ENCODE peak calls at places on chromosome X, in six cellular contexts. D is psoas muscle, A is thoracic aorta, W is stomach, N is cardiac muscle cell, J is ovary. E is an unnamed sample.

GRCh38 chrX:14673764-14674163 is 144.4 kb downstream of the GLRA2 start:
- DNase-seq in N (peak), J (no peak), W (no peak), D (no peak), A (no peak), E (no peak)

GRCh38 chrX:83508006-83508405 is at the start of gene POU3F4:
- DNase-seq in N (no peak), W (no peak), D (peak), J (no peak), A (no peak), E (no peak)

GRCh38 chrX:7446815-7447214 is 298.9 kb upstream of the PUDP start:
- DNase-seq in A (no peak), W (no peak), J (no peak), D (no peak), N (no peak), E (no peak)

GRCh38 chrX:19698125-19698524 is 182.8 kb upstream of the MAP3K15 start:
- DNase-seq in D (no peak), J (no peak), W (no peak), A (no peak), N (peak), E (no peak)

GRCh38 chrX:149512225-149512885 is 7.2 kb upstream of the IDS start:
- DNase-seq in A (no peak), W (peak), J (no peak), D (no peak), N (peak), E (peak)

GRCh38 chrX:78650906-78651437 is 8.2 kb downstream of the RTL3 start:
- DNase-seq in N (peak), A (no peak), J (no peak), W (no peak), D (no peak), E (no peak)

GRCh38 chrX:47351706-47352105 is 18.7 kb upstream of the ZNF157 start:
- DNase-seq in D (no peak), N (peak), J (no peak), W (no peak), A (no peak), E (no peak)

GRCh38 chrX:149036086-149036485 is 469.0 kb downstream of the IDS start:
- DNase-seq in W (no peak), A (no peak), J (no peak), D (no peak), N (peak), E (no peak)

GRCh38 chrX:72308566-72309296 is 3.0 kb upstream of the CITED1 start:
- DNase-seq in N (peak), A (no peak), D (peak), W (peak), J (peak), E (no peak)

GRCh38 chrX:136577562-136577961 is 45.5 kb downstream of the VGLL1 start:
- DNase-seq in J (peak), D (peak), N (peak), W (peak), A (no peak), E (peak)

GRCh38 chrX:118612290-118612689 is 115.1 kb upstream of the IL13RA1 start:
- DNase-seq in N (no peak), J (no peak), D (no peak), W (no peak), A (no peak), E (no peak)

GRCh38 chrX:66013195-66013816 is 26.6 kb downstream of the VSIG4 start:
- DNase-seq in J (no peak), W (no peak), D (no peak), A (no peak), N (no peak), E (no peak)

GRCh38 chrX:23383411-23383810 is 48.8 kb downstream of the PTCHD1 start:
- DNase-seq in W (no peak), J (no peak), D (no peak), A (no peak), N (peak), E (no peak)

GRCh38 chrX:46130246-46130645 is 415.0 kb downstream of the ZNF674 start:
- DNase-seq in J (no peak), N (no peak), D (no peak), A (no peak), W (no peak), E (no peak)

GRCh38 chrX:130108647-130109428 is 1.5 kb downstream of the ELF4 start:
- DNase-seq in A (no peak), J (no peak), N (no peak), W (no peak), D (peak), E (no peak)

GRCh38 chrX:4935387-4935786 is 1221.9 kb upstream of the PRKX start:
- DNase-seq in D (no peak), N (no peak), A (no peak), W (no peak), J (no peak), E (no peak)

GRCh38 chrX:47771473-47771872 is 65.2 kb upstream of the ZNF81 start:
- DNase-seq in D (no peak), N (no peak), J (no peak), A (no peak), W (no peak), E (no peak)

GRCh38 chrX:150148749-150149672 is 210.7 kb upstream of the EOLA2 start:
- DNase-seq in W (no peak), A (no peak), D (no peak), J (no peak), N (no peak), E (no peak)

GRCh38 chrX:50877310-50877709 is 33.2 kb upstream of the BMP15 start:
- DNase-seq in J (no peak), N (peak), A (no peak), D (no peak), W (no peak), E (no peak)

GRCh38 chrX:118802857-118803256 is 20.8 kb upstream of the ZCCHC12 start:
- DNase-seq in W (no peak), J (no peak), A (no peak), N (peak), D (no peak), E (no peak)

DNA sequence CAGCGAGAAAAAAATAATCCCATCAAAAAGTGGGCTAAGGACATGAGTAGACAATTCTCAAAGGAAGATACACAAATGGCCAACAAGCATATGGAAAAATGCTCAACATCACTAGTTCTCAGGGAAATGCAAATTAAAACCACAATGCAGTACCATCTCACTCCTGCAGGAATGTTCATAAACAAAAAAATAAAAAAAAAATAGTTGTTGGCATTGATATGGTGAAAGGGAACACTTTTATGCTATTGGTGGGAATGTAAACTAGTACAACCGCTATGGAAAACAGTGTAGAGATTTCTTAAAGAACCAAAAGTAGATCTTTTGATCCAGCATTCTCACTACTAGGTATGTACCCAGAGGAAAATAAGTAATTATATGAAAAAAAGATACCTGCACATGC is 508.3 kb upstream of the MAGEB2 start:
- DNase-seq in W (no peak), J (no peak), D (no peak), A (no peak), N (no peak), E (no peak)
- H3K4me3 ChIP-seq in W (no peak), J (no peak), D (no peak), A (no peak), N (no peak), E (no peak)

GRCh38 chrX:10016516-10017132 is 49.5 kb downstream of the CLDN34 start:
- DNase-seq in J (no peak), D (no peak), N (no peak), A (no peak), W (no peak), E (no peak)
- H3K4me3 ChIP-seq in J (peak), D (peak), N (peak), A (peak), W (peak), E (peak)

DNA sequence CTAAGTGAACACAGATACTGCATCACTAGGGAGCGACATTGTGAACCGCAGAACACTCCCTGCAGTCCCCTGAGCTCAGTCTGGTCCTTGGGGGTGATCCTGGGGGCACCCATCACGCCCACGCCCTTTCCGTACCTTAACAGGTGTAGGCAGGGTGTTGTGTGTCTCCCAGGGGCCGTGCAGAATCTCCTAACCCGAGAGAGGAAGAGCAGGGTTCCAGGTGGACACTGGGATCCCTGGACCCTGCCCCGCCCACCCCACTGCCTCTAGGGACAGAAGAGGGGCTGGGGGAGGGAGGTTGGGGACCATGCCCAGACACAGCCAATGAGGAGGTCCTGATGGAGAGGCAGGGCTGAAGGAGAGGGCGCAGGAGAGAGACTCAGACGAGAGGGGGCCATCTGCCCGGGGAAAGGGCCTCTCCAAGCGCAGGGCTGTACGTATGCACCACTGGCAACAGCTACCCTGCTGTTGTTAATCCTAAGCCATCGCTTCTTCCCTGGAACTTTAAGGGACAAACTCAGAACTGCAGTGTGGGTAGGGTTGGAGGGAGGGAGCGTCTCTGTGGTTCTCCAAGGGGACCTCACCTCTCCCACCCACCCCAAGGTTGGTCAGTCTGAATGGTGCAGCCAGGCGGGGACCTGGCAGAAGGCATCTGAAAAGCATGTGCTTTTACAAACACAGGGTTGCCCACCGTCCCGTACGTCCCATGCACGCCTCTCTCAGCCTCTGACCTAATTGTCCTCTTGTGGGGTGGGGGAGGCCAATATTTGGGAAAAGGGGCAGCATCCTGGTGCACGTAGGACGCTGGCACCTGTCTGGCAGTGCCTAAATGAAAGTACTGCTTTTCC is 2.4 kb downstream of the P2RY8 start:
- DNase-seq in A (no peak), W (no peak), D (no peak), N (no peak), J (no peak), E (no peak)
- H3K4me3 ChIP-seq in A (peak), W (peak), D (no peak), N (no peak), J (no peak), E (no peak)

GRCh38 chrX:134985479-134985878 is 5.3 kb upstream of the SMIM10 start:
- DNase-seq in W (no peak), A (no peak), N (no peak), D (no peak), J (no peak), E (no peak)

DNA sequence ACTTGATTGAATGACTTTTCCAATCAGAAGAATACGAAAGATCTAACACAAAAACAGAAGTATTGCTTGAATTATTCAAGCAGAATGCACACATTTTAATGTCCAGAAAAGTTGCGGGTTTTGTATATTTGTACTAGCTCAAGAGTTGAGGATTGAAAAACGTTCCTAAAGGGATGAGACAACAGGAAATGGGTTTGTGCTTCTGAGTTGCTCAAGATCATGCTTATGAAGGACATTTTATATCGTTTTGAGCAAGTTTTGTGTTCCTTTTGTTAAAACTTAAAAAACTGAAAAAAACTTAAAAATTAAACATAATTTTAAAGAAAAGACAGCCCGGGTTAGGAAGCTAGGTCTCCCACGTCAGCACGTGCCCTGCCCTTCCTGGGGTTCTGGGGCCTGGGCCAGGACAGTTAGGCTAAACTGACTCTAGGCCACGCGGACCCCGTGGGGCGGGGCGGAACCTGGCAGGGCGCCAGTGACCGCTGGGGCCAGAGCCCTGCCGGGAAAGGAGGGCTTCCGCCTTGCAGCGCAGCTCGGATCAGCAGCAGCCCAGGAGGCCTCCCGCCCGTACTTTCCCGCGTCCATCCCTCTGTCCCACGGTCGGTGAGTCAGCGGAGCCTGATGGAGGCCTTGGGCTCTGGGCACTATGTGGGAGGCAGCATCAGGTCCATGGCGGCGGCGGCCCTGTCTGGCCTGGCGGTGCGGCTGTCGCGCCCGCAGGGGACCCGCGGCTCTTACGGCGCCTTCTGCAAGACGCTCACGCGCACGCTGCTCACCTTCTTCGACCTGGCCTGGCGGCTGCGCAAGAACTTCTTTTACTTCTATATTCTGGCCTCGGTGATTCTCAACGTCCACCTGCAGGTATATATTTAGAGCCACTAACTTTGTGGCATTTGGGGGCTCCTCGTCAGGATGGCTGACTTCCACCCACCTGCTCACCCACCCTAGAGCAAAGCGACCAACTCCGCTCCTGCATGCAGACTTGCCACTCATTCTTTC is at the start of gene SMIM10:
- DNase-seq in A (peak), N (peak), D (peak), W (peak), J (peak), E (peak)
- H3K4me3 ChIP-seq in A (peak), N (peak), D (peak), W (peak), J (peak), E (peak)

DNA sequence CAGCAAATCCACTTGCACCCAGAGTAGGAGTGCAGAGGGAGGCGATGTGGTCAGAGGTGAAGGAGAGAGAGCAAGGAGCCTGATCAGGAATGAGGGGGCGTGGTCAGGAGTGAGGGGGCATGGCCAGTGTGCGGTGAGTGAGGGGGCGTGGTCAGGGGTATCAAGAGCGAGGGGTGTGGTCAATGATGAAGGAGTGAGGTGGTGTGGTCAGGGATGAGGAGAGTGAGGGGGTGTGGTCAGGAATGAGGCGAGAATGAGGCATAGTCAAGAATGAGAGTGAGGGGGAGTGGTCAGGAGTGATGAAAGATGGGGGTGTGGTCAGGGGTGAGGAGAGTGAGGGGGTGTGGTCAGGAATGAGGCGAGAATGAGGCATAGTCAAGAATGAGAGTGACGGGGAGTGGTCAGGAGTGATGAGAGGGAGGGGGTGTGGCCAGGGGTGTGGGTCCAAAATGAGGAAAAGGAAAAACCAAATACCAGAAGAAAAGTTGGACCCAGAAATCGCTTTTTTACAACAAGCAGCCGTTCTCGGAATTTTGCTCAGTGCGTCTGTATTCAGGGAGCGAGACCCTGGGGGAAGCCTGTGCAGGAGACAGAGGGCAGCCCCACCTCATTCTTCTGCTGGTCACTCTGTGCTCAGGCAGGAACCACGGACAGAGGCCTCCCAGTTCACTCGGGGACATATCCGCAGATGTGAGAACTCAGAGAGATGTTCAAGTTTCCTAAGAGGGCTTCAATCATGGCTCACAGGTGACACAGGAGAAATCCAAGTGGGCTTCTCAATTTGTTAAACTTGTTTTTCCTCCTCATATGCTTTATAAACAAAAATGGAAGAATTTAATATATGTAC is 47.5 kb downstream of the MAGEA1 start:
- DNase-seq in D (peak), J (peak), A (peak), W (no peak), N (peak), E (no peak)
- H3K4me3 ChIP-seq in D (no peak), J (no peak), A (no peak), W (no peak), N (no peak), E (no peak)

E was measured in right atrium auricular region.